ENCODE peak calls at places on chromosomes 7 and 10, in eight cellular contexts. R, N, O, A, J, B, K and F are unnamed samples.

GRCh38 chr10:124717911-124718734 is 26.1 kb downstream of the FAM53B start:
- DNase-seq in R (no peak), N (no peak), O (no peak), A (no peak), J (no peak), B (no peak), K (no peak), F (no peak)

GRCh38 chr7:7746419-7746818 is 28.0 kb upstream of the RPA3 start:
- DNase-seq in R (no peak), N (no peak), O (no peak), A (no peak), J (no peak), B (no peak), K (no peak), F (peak; percentile 26)

GRCh38 chr10:14879055-14879800 is 562 bp downstream of the SUV39H2 start:
- DNase-seq in R (peak; percentile 14), N (peak; percentile 36), O (peak; percentile 60), A (peak; percentile 29), J (no peak), B (no peak), K (no peak), F (no peak)

GRCh38 chr10:62043493-62043938 is 142.0 kb downstream of the ARID5B start:
- DNase-seq in R (no peak), N (no peak), O (no peak), A (no peak), J (no peak), B (no peak), K (no peak), F (peak; percentile 36)

GRCh38 chr10:31153692-31154091 is 122.0 kb upstream of the ZNF438 start:
- DNase-seq in R (no peak), N (no peak), O (no peak), A (no peak), J (no peak), B (no peak), K (no peak), F (no peak)

GRCh38 chr7:78959471-78959870 is 494.0 kb downstream of the MAGI2 start:
- DNase-seq in R (no peak), N (no peak), O (no peak), A (no peak), J (no peak), B (peak; percentile 86), K (no peak), F (no peak)

GRCh38 chr7:106054971-106055370 is 57.1 kb downstream of the SYPL1 start:
- DNase-seq in R (no peak), N (no peak), O (no peak), A (no peak), J (no peak), B (no peak), K (no peak), F (no peak)

GRCh38 chr7:86745019-86745745 is 101.5 kb downstream of the GRM3 start:
- DNase-seq in R (peak; percentile 16), N (no peak), O (no peak), A (peak; percentile 68), J (no peak), B (no peak), K (no peak), F (no peak)

GRCh38 chr7:100546129-100546867 is 7.3 kb downstream of the AGFG2 start:
- DNase-seq in R (no peak), N (peak; percentile 49), O (no peak), A (no peak), J (no peak), B (no peak), K (no peak), F (no peak)

GRCh38 chr10:33566001-33566400 is 231.5 kb upstream of the NRP1 start:
- DNase-seq in R (no peak), N (no peak), O (no peak), A (peak; percentile 83), J (no peak), B (no peak), K (no peak), F (peak; percentile 28)

GRCh38 chr7:4849390-4849789 is 12.4 kb downstream of the PAPOLB start:
- DNase-seq in R (no peak), N (peak; percentile 42), O (peak; percentile 67), A (peak; percentile 71), J (no peak), B (peak; percentile 10), K (no peak), F (peak; percentile 17)

DNA sequence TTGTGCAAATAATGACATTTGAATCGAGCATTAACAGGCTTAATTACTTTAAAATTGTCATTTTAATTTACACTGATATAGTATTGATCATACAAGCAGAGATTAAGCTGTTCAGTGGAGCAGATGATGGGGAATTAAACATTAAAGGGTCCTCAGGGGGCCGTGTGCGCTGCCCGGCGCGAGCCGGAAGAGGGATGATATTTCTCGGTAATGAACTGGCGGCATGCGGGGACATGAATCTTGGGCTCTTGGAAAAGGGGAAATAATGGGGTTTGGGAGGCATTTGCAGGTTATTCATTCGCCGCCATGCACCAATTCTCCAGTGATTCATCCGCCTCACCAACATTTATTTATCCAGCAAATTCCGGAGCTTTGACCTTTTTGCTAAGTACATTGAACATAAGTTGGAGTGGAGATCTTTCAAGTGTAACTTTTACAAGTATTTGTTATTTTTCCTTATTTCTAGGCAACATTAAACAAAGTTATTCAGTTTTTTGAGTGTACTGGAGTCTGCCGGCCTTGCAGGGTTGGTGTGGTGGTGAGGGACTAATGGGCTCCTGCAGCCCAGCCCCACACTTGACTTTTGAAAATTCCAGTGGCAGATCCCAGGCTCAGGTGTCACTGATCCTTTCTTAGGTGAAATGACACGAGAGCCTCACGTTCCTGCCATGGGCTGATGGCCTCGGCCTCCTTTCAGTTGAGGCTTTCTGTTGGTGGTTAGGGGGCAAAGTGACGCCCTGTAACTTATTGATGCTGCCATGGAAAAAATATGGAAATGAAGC is 118.1 kb downstream of the NKX6-2 start:
- DNase-seq in R (no peak), N (no peak), O (no peak), A (no peak), J (no peak), B (no peak), K (no peak), F (no peak)
- H3K4me3 ChIP-seq in R (no peak overlapping the region), N (no peak overlapping the region), O (no peak overlapping the region), A (peak overlapping the region; percentile 36), J (no peak overlapping the region), B (peak overlapping the region; percentile 52), K (no peak overlapping the region), F (no peak overlapping the region)

DNA sequence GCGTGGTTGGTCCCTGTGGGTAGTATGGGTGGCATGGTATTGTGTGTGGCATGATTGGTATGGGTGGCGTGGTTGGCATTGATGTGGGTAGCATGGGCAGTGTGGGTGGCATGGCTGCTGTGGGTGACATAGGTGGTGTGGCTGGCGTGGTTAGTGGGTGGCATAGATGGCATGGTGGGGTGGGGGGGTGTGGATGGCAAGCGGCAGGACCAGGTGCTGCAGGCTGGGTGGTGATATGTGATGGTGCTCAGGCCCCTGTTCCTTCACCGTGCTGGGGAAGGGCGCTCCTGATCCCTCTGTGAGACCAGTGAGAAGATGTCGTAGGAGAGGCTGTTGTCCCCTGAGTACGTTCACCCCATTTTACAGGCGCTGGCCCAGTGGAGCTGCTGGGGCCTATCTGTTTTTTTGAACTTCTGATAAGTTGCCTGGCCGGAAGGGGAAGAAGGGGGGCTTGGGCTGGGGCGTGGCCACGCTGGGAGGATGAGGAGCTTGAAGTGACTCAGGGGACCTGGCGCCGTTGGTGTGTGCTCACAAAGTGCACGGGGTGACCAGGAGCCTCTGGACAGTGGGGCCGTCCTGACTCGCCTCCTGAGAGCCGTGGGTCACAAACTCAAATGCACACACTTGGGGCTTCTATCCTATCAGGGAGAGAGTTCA is 17.5 kb downstream of the INPP5A start:
- DNase-seq in R (peak; percentile 61), N (no peak), O (no peak), A (no peak), J (no peak), B (no peak), K (no peak), F (no peak)
- H3K4me1 ChIP-seq in R (peaks cover 26% of the 10 kb centered on the region), N (peaks cover 5% of the 10 kb centered on the region), O (no peaks in the 10 kb centered on the region), A (no peaks in the 10 kb centered on the region), J (peaks cover 51% of the 10 kb centered on the region), B (peaks cover 18% of the 10 kb centered on the region), K (no peaks in the 10 kb centered on the region), F (no peaks in the 10 kb centered on the region)

GRCh38 chr10:129946868-129947267 is 17.2 kb downstream of the EBF3 start:
- DNase-seq in R (no peak), N (no peak), O (no peak), A (no peak), J (no peak), B (no peak), K (no peak), F (no peak)

GRCh38 chr10:129949411-129950335 is 14.4 kb downstream of the EBF3 start:
- DNase-seq in R (peak; percentile 89), N (peak; percentile 75), O (peak; percentile 82), A (peak; percentile 82), J (no peak), B (no peak), K (peak; percentile 21), F (peak; percentile 62)

GRCh38 chr10:129945031-129945430 is 19.0 kb downstream of the EBF3 start:
- DNase-seq in R (no peak), N (no peak), O (no peak), A (no peak), J (no peak), B (no peak), K (no peak), F (no peak)

GRCh38 chr10:129942936-129943724 is 20.9 kb downstream of the EBF3 start:
- DNase-seq in R (no peak), N (no peak), O (no peak), A (no peak), J (no peak), B (no peak), K (no peak), F (no peak)

DNA sequence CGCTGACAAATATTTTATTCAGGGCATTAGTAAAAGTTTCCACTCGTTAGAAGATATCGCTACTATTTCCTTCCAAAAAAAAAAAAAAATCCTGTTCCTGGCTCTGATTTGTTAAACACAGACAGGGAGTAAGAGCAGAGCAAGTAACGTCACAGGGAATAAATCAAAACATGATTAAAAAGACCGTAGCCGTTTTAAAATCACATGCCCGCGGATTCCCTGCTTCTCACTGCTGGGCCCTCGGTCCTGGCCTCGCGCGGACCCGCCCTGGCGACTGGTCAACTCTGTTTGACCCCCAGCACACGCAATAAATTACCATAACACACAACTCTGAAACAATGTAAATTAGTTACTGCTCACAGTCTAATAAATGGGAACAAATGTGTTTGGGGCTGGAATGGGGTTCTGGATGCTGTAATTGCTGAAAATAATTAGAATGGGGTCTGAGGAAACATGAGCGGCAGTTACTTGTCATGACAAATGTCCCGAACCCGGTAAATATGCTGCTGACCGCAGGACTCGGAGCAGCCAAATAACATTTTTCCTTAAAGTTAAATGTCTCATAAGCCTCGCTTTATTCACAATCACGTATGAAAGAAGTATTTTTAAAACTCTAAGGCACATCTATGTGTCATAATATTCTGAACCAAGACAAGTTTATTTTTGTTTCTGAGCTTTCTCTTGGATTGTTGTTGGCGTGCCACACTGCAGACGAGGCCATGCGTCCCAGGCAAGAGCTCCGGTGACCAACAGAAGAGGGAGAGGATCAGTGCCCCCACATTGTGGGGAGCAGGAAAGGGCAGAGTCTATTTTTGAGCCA is 17.9 kb downstream of the EBF3 start:
- DNase-seq in R (no peak), N (no peak), O (no peak), A (no peak), J (no peak), B (no peak), K (no peak), F (no peak)
- H3K4me3 ChIP-seq in R (peak overlapping the region; percentile 1), N (no peak overlapping the region), O (no peak overlapping the region), A (no peak overlapping the region), J (peak overlapping the region; percentile 62), B (no peak overlapping the region), K (no peak overlapping the region), F (no peak overlapping the region)

DNA sequence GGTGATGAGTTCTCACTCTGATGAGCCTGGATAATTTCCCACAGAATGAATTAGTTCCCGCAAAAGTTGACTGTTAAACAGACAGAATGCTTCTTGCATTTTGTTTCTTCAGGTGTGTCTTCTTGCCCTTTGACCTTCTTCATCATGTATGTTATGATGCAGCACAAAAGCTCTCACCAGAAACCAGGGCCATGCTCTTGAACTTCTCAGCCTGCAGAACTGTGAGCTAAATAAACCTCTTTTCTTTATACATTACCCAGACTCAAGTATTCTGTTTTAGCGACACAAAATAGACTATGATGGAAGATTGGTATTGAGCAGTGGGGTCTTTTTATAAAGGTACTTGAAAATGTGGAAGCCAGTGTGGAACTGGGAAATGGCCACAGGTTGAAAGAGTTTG is 95.2 kb upstream of the TNS3 start:
- DNase-seq in R (no peak), N (no peak), O (no peak), A (no peak), J (no peak), B (no peak), K (no peak), F (no peak)
- H3K4me1 ChIP-seq in R (no peaks in the 10 kb centered on the region), N (peaks cover 16% of the 10 kb centered on the region), O (peaks cover 35% of the 10 kb centered on the region), A (no peaks in the 10 kb centered on the region), J (no peaks in the 10 kb centered on the region), B (peaks cover 31% of the 10 kb centered on the region), K (no peaks in the 10 kb centered on the region), F (no peaks in the 10 kb centered on the region)